ENCODE peak calls at places on chromosomes 6 and 20, in six cellular contexts. One of them, this sample, is unnamed.

GRCh38 chr6:125363360-125364121 is 61.8 kb upstream of the HDDC2 start:
- DNase-seq in breast epithelium: no peak
- DNase-seq in ACHN: peak
- DNase-seq in HTR-8/SVneo: peak
- DNase-seq in stimulated activated CD4-positive, alpha-beta T cell treated with anti-CD3 and anti-CD28 coated beads, Interleukin-1b, Interleukin-23, amount 100 ng/mL, for 1 hour: no peak
- DNase-seq in H9: peak
- DNase-seq in this sample: no peak

GRCh38 chr6:139648430-139649000 is 274.1 kb upstream of the CITED2 start:
- DNase-seq in breast epithelium: no peak
- DNase-seq in stimulated activated CD4-positive, alpha-beta T cell treated with anti-CD3 and anti-CD28 coated beads, Interleukin-1b, Interleukin-23, amount 100 ng/mL, for 1 hour: no peak
- DNase-seq in ACHN: no peak
- DNase-seq in H9: no peak
- DNase-seq in HTR-8/SVneo: no peak
- DNase-seq in this sample: no peak

GRCh38 chr6:28335040-28335563 is 846 bp downstream of the ZSCAN31 start:
- DNase-seq in HTR-8/SVneo: no peak
- DNase-seq in ACHN: no peak
- DNase-seq in stimulated activated CD4-positive, alpha-beta T cell treated with anti-CD3 and anti-CD28 coated beads, Interleukin-1b, Interleukin-23, amount 100 ng/mL, for 1 hour: no peak
- DNase-seq in H9: peak
- DNase-seq in breast epithelium: no peak
- DNase-seq in this sample: no peak

GRCh38 chr6:125859691-125860210 is 69.0 kb downstream of the NCOA7 start:
- DNase-seq in H9: no peak
- DNase-seq in ACHN: no peak
- DNase-seq in HTR-8/SVneo: no peak
- DNase-seq in stimulated activated CD4-positive, alpha-beta T cell treated with anti-CD3 and anti-CD28 coated beads, Interleukin-1b, Interleukin-23, amount 100 ng/mL, for 1 hour: no peak
- DNase-seq in breast epithelium: no peak
- DNase-seq in this sample: no peak

GRCh38 chr6:30570263-30570662 is 979 bp upstream of the ABCF1 start:
- DNase-seq in HTR-8/SVneo: no peak
- DNase-seq in breast epithelium: no peak
- DNase-seq in stimulated activated CD4-positive, alpha-beta T cell treated with anti-CD3 and anti-CD28 coated beads, Interleukin-1b, Interleukin-23, amount 100 ng/mL, for 1 hour: no peak
- DNase-seq in ACHN: no peak
- DNase-seq in H9: no peak
- DNase-seq in this sample: no peak

GRCh38 chr20:63518946-63519764 is 1.4 kb upstream of the PPDPF start:
- DNase-seq in HTR-8/SVneo: no peak
- DNase-seq in stimulated activated CD4-positive, alpha-beta T cell treated with anti-CD3 and anti-CD28 coated beads, Interleukin-1b, Interleukin-23, amount 100 ng/mL, for 1 hour: no peak
- DNase-seq in ACHN: no peak
- DNase-seq in breast epithelium: no peak
- DNase-seq in H9: peak
- DNase-seq in this sample: no peak

GRCh38 chr20:6053776-6054688 is at the start of gene LRRN4:
- DNase-seq in H9: peak
- DNase-seq in stimulated activated CD4-positive, alpha-beta T cell treated with anti-CD3 and anti-CD28 coated beads, Interleukin-1b, Interleukin-23, amount 100 ng/mL, for 1 hour: no peak
- DNase-seq in breast epithelium: no peak
- DNase-seq in ACHN: peak
- DNase-seq in HTR-8/SVneo: peak
- DNase-seq in this sample: peak

GRCh38 chr20:61982951-61983315 is 82.7 kb downstream of the TAF4 start:
- DNase-seq in ACHN: no peak
- DNase-seq in H9: no peak
- DNase-seq in breast epithelium: no peak
- DNase-seq in stimulated activated CD4-positive, alpha-beta T cell treated with anti-CD3 and anti-CD28 coated beads, Interleukin-1b, Interleukin-23, amount 100 ng/mL, for 1 hour: no peak
- DNase-seq in HTR-8/SVneo: no peak
- DNase-seq in this sample: no peak

GRCh38 chr6:31407699-31408098 is 4.3 kb downstream of the MICA start:
- DNase-seq in breast epithelium: no peak
- DNase-seq in H9: no peak
- DNase-seq in stimulated activated CD4-positive, alpha-beta T cell treated with anti-CD3 and anti-CD28 coated beads, Interleukin-1b, Interleukin-23, amount 100 ng/mL, for 1 hour: no peak
- DNase-seq in HTR-8/SVneo: no peak
- DNase-seq in ACHN: peak
- DNase-seq in this sample: peak

This sample was measured in RKO.